ENCODE peak calls at places on chromosomes 5 and 9, in ten cellular contexts. D is HuH-7, C is substantia nigra, E is PC-3, I is transverse colon, K is NCI-H1092 treated with DMSO at 0.1 percent for 48 hours, P is activated T-helper 1 cell treated with Interleukin-2 at 50 U/mL for 16 hours, J is LoVo, U is HEK293T, V is NCI-H446 treated with DMSO at 0.1 percent for 48 hours. M is an unnamed sample.

GRCh38 chr5:39399135-39400036 is 25.4 kb downstream of the DAB2 start:
- DNase-seq in D (no peak), C (no peak), E (peak; percentile 98), I (no peak), K (no peak), P (no peak), J (peak; percentile 35), U (no peak), V (peak; percentile 20), M (peak; percentile 32)

GRCh38 chr5:45385321-45386058 is 310.7 kb downstream of the HCN1 start:
- DNase-seq in D (no peak), C (no peak), E (peak; percentile 64), I (no peak), K (no peak), P (no peak), J (peak; percentile 12), U (no peak), V (peak; percentile 97), M (no peak)

GRCh38 chr5:95731571-95732554 is 727 bp downstream of the RHOBTB3 start:
- DNase-seq in D (peak; percentile 42), C (peak; percentile 66), E (peak; percentile 18), I (peak; percentile 56), K (peak; percentile 48), P (no peak), J (peak; percentile 41), U (peak; percentile 54), V (no peak), M (no peak)

GRCh38 chr9:111597852-111598729 is 1.4 kb downstream of the PTGR1 start:
- DNase-seq in D (peak; percentile 59), C (no peak), E (peak; percentile 61), I (peak; percentile 71), K (peak; percentile 27), P (peak; percentile 32), J (peak; percentile 56), U (peak; percentile 27), V (peak; percentile 29), M (peak; percentile 57)

GRCh38 chr5:33223563-33224305 is 217.0 kb upstream of the TARS1 start:
- DNase-seq in D (no peak), C (no peak), E (no peak), I (no peak), K (no peak), P (no peak), J (no peak), U (no peak), V (no peak), M (no peak)

GRCh38 chr9:1490341-1491115 is 440.4 kb downstream of the DMRT2 start:
- DNase-seq in D (no peak), C (no peak), E (peak; percentile 69), I (no peak), K (no peak), P (no peak), J (no peak), U (no peak), V (no peak), M (no peak)

GRCh38 chr5:95027151-95027721 is 257.7 kb downstream of the MCTP1 start:
- DNase-seq in D (no peak), C (no peak), E (no peak), I (no peak), K (no peak), P (no peak), J (no peak), U (no peak), V (no peak), M (no peak)

GRCh38 chr9:77218612-77219011 is 41.3 kb downstream of the VPS13A start:
- DNase-seq in D (no peak), C (no peak), E (peak; percentile 36), I (no peak), K (no peak), P (no peak), J (no peak), U (peak; percentile 17), V (no peak), M (no peak)

GRCh38 chr5:112479418-112479817 is 60.3 kb upstream of the EPB41L4A start:
- DNase-seq in D (no peak), C (no peak), E (peak; percentile 62), I (no peak), K (no peak), P (no peak), J (peak; percentile 28), U (no peak), V (peak; percentile 81), M (no peak)

GRCh38 chr9:96048116-96048953 is 172.8 kb downstream of the ERCC6L2 start:
- DNase-seq in D (peak; percentile 36), C (peak; percentile 37), E (no peak), I (no peak), K (peak; percentile 24), P (no peak), J (no peak), U (no peak), V (no peak), M (peak; percentile 32)

GRCh38 chr5:53997736-53998627 is 312.4 kb downstream of the ARL15 start:
- DNase-seq in D (no peak), C (no peak), E (no peak), I (no peak), K (no peak), P (no peak), J (no peak), U (no peak), V (no peak), M (no peak)

GRCh38 chr9:133421615-133422542 is at the start of gene ADAMTS13:
- DNase-seq in D (no peak), C (no peak), E (no peak), I (no peak), K (no peak), P (no peak), J (no peak), U (peak; percentile 31), V (no peak), M (no peak)

GRCh38 chr9:95370064-95370463 is 52.6 kb upstream of the FANCC start:
- DNase-seq in D (no peak), C (no peak), E (no peak), I (no peak), K (no peak), P (no peak), J (no peak), U (no peak), V (no peak), M (no peak)

GRCh38 chr9:114015607-114016006 is 62.5 kb downstream of the AMBP start:
- DNase-seq in D (no peak), C (no peak), E (no peak), I (no peak), K (no peak), P (no peak), J (no peak), U (no peak), V (no peak), M (no peak)

GRCh38 chr5:95709967-95710650 is 21.0 kb upstream of the RHOBTB3 start:
- DNase-seq in D (no peak), C (no peak), E (peak; percentile 23), I (no peak), K (no peak), P (no peak), J (no peak), U (no peak), V (no peak), M (no peak)

GRCh38 chr5:4977421-4977820 is 162.7 kb upstream of the ADAMTS16 start:
- DNase-seq in D (no peak), C (no peak), E (no peak), I (no peak), K (no peak), P (no peak), J (no peak), U (no peak), V (no peak), M (no peak)

GRCh38 chr9:137621131-137621757 is 2.4 kb downstream of the EHMT1 start:
- DNase-seq in D (no peak), C (no peak), E (peak; percentile 19), I (no peak), K (no peak), P (no peak), J (no peak), U (no peak), V (no peak), M (no peak)

GRCh38 chr5:76165961-76166360 is 82.8 kb downstream of the SV2C start:
- DNase-seq in D (no peak), C (no peak), E (no peak), I (no peak), K (no peak), P (no peak), J (no peak), U (no peak), V (no peak), M (no peak)

GRCh38 chr5:40799248-40799647 is 1.1 kb upstream of the PRKAA1 start:
- DNase-seq in D (no peak), C (no peak), E (peak; percentile 14), I (no peak), K (no peak), P (no peak), J (no peak), U (no peak), V (no peak), M (no peak)

GRCh38 chr5:139391570-139392323 is 2.0 kb upstream of the MZB1 start:
- DNase-seq in D (no peak), C (no peak), E (peak; percentile 92), I (peak; percentile 71), K (no peak), P (no peak), J (peak; percentile 68), U (no peak), V (no peak), M (no peak)

GRCh38 chr5:134917070-134917831 is 12.3 kb downstream of the PCBD2 start:
- DNase-seq in D (peak; percentile 34), C (no peak), E (peak; percentile 11), I (no peak), K (no peak), P (no peak), J (no peak), U (peak; percentile 18), V (no peak), M (no peak)

GRCh38 chr5:88452820-88453219 is 184.2 kb upstream of the TMEM161B start:
- DNase-seq in D (no peak), C (no peak), E (peak; percentile 34), I (no peak), K (no peak), P (no peak), J (no peak), U (no peak), V (no peak), M (no peak)